ENCODE peak calls at places on chromosomes 13 and 19, in seven cellular contexts. W, B, H, S, Z, N and L are unnamed samples.
A peak's percentile ranks its signal among the peaks of the same experiment; 100 is the strongest.

GRCh38 chr13:102847272-102848234 is 1.7 kb downstream of the ERCC5 start:
- DNase-seq in Z (peak; percentile 13), W (peak; percentile 54), S (no peak), N (peak; percentile 54), B (no peak), H (no peak), L (peak; percentile 74)

GRCh38 chr13:24215732-24216131 is 55.2 kb downstream of the SPATA13 start:
- DNase-seq in S (no peak), Z (no peak), W (peak; percentile 58), B (no peak), H (no peak), N (peak; percentile 60), L (peak; percentile 73)

GRCh38 chr13:51066091-51066831 is 44.8 kb downstream of the C13orf42 start:
- DNase-seq in W (no peak), S (no peak), Z (peak; percentile 71), N (peak; percentile 4), H (no peak), B (no peak), L (no peak)

GRCh38 chr13:40789275-40790231 is at the start of gene SLC25A15:
- DNase-seq in B (peak; percentile 80), H (peak; percentile 80), S (peak; percentile 46), W (peak; percentile 81), Z (peak; percentile 78), N (peak; percentile 72), L (peak; percentile 72)

GRCh38 chr13:25630327-25630726 is 258.6 kb downstream of the ATP8A2 start:
- DNase-seq in N (no peak), W (no peak), S (no peak), B (no peak), Z (no peak), H (no peak), L (no peak)

GRCh38 chr19:16369664-16370576 is 45.3 kb downstream of the KLF2 start:
- DNase-seq in H (no peak), Z (no peak), B (no peak), S (no peak), N (no peak), W (no peak), L (no peak)

GRCh38 chr13:51331354-51331861 is 8.1 kb upstream of the SERPINE3 start:
- DNase-seq in W (no peak), S (no peak), H (no peak), B (no peak), N (no peak), Z (peak; percentile 34), L (no peak)

GRCh38 chr13:66995366-66995663 is 234.8 kb downstream of the PCDH9 start:
- DNase-seq in W (no peak), Z (no peak), H (no peak), N (no peak), B (no peak), S (no peak), L (no peak)

GRCh38 chr13:84641491-84641890 is 759.2 kb upstream of the SLITRK1 start:
- DNase-seq in S (no peak), B (no peak), N (peak; percentile 47), H (no peak), W (peak; percentile 31), Z (peak; percentile 32), L (peak; percentile 54)

GRCh38 chr13:100396771-100397170 is 191.8 kb downstream of the GGACT start:
- DNase-seq in S (no peak), N (no peak), H (no peak), W (no peak), Z (no peak), B (no peak), L (no peak)

GRCh38 chr19:44552324-44552723 is 22.8 kb upstream of the CEACAM20 start:
- DNase-seq in N (no peak), W (peak; percentile 6), B (no peak), H (peak; percentile 43), Z (peak; percentile 45), S (no peak), L (peak; percentile 31)
- TF ChIP-seq CTCF in N (peak; percentile 36), W (peak; percentile 48), B (peak; percentile 57), H (peak; percentile 58), Z (peak; percentile 89), S (peak; percentile 44), L (peak; percentile 66)

GRCh38 chr13:111577956-111578595 is 257.6 kb downstream of the TEX29 start:
- DNase-seq in B (no peak), W (no peak), Z (no peak), H (no peak), N (no peak), S (no peak), L (no peak)
- TF ChIP-seq CTCF in B (no peak), W (no peak), Z (no peak), H (no peak), N (no peak), S (no peak), L (no peak)

DNA sequence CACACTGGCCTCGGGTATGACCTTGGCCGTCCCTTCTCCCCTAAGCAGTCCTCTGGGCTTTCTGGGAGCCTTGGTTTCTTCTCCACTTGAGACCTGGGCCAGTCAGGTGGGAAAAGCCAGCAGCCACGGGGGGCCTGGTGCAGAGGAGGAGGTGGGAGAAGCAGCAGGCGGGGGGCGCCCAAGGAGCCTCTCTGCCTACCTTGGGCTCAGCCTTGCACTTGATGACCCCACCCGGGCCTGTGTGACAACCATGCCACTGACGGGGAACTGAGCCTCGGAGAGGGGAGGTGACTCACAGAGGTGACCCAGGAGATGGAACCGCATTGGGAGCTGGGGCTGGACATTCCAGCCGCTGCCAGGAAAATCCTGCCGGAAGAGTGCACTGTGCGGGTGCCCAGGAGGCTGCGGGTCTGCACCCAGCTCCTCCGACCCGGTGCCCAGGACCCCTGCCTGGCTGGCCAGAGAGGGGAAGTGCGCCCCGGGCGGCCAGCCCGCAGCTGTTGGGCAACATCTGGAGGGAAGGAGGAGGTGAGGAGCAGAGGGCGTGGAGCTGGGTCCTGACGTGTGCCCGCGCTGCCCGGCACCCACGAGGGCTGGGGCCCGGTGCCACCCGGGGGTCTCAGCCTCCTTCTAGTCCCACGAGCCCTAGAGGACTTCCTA is 23.4 kb upstream of the SLC7A10 start:
- DNase-seq in H (no peak), S (no peak), B (peak; percentile 73), Z (no peak), W (no peak), N (no peak), L (no peak)
- TF ChIP-seq CTCF in H (no peak), S (no peak), B (peak; percentile 11), Z (no peak), W (no peak), N (no peak), L (no peak)

DNA sequence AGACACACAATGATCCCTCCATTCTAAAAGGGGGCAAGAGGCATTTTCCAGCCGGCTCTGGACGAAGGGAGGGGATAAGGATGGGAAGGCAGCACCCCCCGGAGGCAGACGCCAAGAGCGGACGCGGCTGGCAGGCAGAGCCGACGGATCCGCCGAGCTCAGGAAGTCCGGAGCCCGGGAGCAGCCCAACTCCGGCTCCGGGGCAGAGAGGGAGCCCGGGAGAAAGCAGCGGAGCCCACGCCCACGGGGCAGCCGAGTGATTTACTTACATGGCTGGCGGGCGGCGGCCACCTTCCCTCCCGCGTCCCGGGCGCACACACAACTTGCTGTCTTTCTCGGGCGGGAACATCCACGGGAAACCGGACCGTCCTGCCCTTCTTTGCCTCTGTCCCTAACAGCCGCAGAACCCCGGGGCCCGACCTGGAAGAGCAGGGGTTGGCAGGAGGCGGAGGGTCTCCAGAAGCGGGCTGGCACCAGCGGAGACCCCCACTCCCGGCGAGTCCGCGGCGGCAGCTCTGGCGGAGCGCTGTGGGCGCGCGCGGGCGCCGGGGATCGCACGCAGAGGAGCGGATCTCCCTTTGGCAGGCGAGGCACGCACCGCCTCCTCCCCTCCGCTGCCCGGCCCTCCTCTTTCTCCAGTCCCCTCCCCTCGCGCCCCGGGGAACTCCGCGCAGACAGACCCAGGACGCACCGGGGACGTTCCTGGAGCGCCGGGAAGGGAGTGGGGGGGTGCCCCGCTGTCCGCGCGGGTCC is at the start of gene LHFPL6:
- DNase-seq in B (peak; percentile 85), Z (peak; percentile 84), W (peak; percentile 77), S (peak; percentile 41), H (peak; percentile 60), N (peak; percentile 77), L (peak; percentile 69)
- TF ChIP-seq CTCF in B (no peak), Z (peak; percentile 35), W (peak; percentile 42), S (peak; percentile 60), H (peak; percentile 41), N (peak; percentile 60), L (peak; percentile 31)

GRCh38 chr19:10769533-10770491 is 51.9 kb downstream of the DNM2 start:
- DNase-seq in Z (no peak), S (no peak), W (peak; percentile 31), H (no peak), B (no peak), N (peak; percentile 26), L (peak; percentile 60)
- TF ChIP-seq CTCF in Z (no peak), S (peak; percentile 33), W (peak; percentile 35), H (no peak), B (no peak), N (peak; percentile 36), L (peak; percentile 44)